ENCODE peak calls at places on chromosomes 2 and 18, in six cellular contexts. E, N, X, U, H and L are unnamed samples.

GRCh38 chr2:197279997-197280756 is 30.4 kb downstream of the ANKRD44 start:
- DNase-seq in E (no peak), N (no peak), X (peak; percentile 54), U (no peak), H (no peak), L (no peak)

GRCh38 chr2:21118302-21118920 is 5.4 kb upstream of the TDRD15 start:
- DNase-seq in E (peak; percentile 57), N (no peak), X (peak; percentile 19), U (peak; percentile 14), H (no peak), L (peak; percentile 27)

GRCh38 chr2:145316496-145316895 is 796.6 kb upstream of the ZEB2 start:
- DNase-seq in E (no peak), N (no peak), X (no peak), U (no peak), H (no peak), L (no peak)

GRCh38 chr2:29139731-29140130 is 24.5 kb downstream of the CLIP4 start:
- DNase-seq in E (no peak), N (no peak), X (no peak), U (no peak), H (no peak), L (no peak)

GRCh38 chr2:177124371-177124770 is 88.2 kb upstream of the HNRNPA3 start:
- DNase-seq in E (no peak), N (no peak), X (no peak), U (no peak), H (no peak), L (no peak)

GRCh38 chr2:144801766-144802165 is 281.8 kb upstream of the ZEB2 start:
- DNase-seq in E (no peak), N (no peak), X (peak; percentile 66), U (no peak), H (no peak), L (no peak)

GRCh38 chr18:43917487-43917886 is 640.2 kb upstream of the SYT4 start:
- DNase-seq in E (no peak), N (no peak), X (no peak), U (no peak), H (no peak), L (no peak)

GRCh38 chr2:102241616-102242260 is 54.9 kb downstream of the IL1RL2 start:
- DNase-seq in E (no peak), N (no peak), X (peak; percentile 50), U (no peak), H (no peak), L (no peak)

GRCh38 chr2:216519154-216519762 is 20.6 kb downstream of the RPL37A start:
- DNase-seq in E (peak; percentile 68), N (peak; percentile 50), X (peak; percentile 89), U (peak; percentile 31), H (no peak), L (peak; percentile 48)

GRCh38 chr2:222751821-222752719 is 80.6 kb downstream of the MOGAT1 start:
- DNase-seq in E (no peak), N (no peak), X (no peak), U (no peak), H (no peak), L (no peak)

GRCh38 chr2:219402665-219403515 is 15.2 kb upstream of the DNPEP start:
- DNase-seq in E (peak; percentile 79), N (peak; percentile 75), X (peak; percentile 92), U (peak; percentile 70), H (peak; percentile 78), L (peak; percentile 61)

GRCh38 chr2:234341332-234341985 is 155.4 kb downstream of the ARL4C start:
- DNase-seq in E (no peak), N (no peak), X (no peak), U (no peak), H (no peak), L (no peak)

GRCh38 chr2:237667891-237668290 is 40.5 kb downstream of the LRRFIP1 start:
- DNase-seq in E (no peak), N (no peak), X (no peak), U (no peak), H (no peak), L (no peak)

GRCh38 chr2:3462493-3463104 is 56.7 kb downstream of the ADI1 start:
- DNase-seq in E (peak; percentile 48), N (no peak), X (no peak), U (no peak), H (no peak), L (no peak)

GRCh38 chr18:8480506-8481328 is 128.5 kb upstream of the RAB12 start:
- DNase-seq in E (peak; percentile 36), N (peak; percentile 61), X (peak; percentile 84), U (peak; percentile 24), H (no peak), L (no peak)

GRCh38 chr2:221372156-221372870 is 199.8 kb downstream of the EPHA4 start:
- DNase-seq in E (no peak), N (no peak), X (no peak), U (no peak), H (no peak), L (no peak)

GRCh38 chr2:3823748-3824147 is 120.4 kb downstream of the DCDC2C start:
- DNase-seq in E (no peak), N (no peak), X (peak; percentile 11), U (no peak), H (no peak), L (no peak)

GRCh38 chr2:88582030-88582429 is 45.2 kb downstream of the EIF2AK3 start:
- DNase-seq in E (no peak), N (no peak), X (no peak), U (no peak), H (no peak), L (no peak)

GRCh38 chr2:227939271-227940027 is 68.0 kb downstream of the DAW1 start:
- DNase-seq in E (peak; percentile 21), N (no peak), X (peak; percentile 72), U (no peak), H (no peak), L (no peak)

GRCh38 chr2:40658917-40659316 is 207.0 kb upstream of the SLC8A1 start:
- DNase-seq in E (no peak), N (no peak), X (peak; percentile 30), U (no peak), H (no peak), L (no peak)

GRCh38 chr18:8998481-8999217 is 103.8 kb upstream of the NDUFV2 start:
- DNase-seq in E (no peak), N (no peak), X (peak; percentile 52), U (no peak), H (no peak), L (no peak)

GRCh38 chr2:110180036-110180435 is 24.8 kb downstream of the NPHP1 start:
- DNase-seq in E (no peak), N (no peak), X (no peak), U (no peak), H (no peak), L (no peak)

GRCh38 chr2:9796056-9796792 is 47.0 kb upstream of the TAF1B start:
- DNase-seq in E (no peak), N (peak; percentile 15), X (no peak), U (no peak), H (peak; percentile 17), L (no peak)

GRCh38 chr18:50610349-50610748 is 50.5 kb downstream of the MAPK4 start:
- DNase-seq in E (no peak), N (no peak), X (no peak), U (no peak), H (no peak), L (no peak)

GRCh38 chr2:226354434-226354833 is 445.2 kb downstream of the IRS1 start:
- DNase-seq in E (no peak), N (no peak), X (peak; percentile 54), U (no peak), H (no peak), L (no peak)

GRCh38 chr2:86017901-86018896 is 87.5 kb downstream of the POLR1A start:
- DNase-seq in E (no peak), N (peak; percentile 72), X (no peak), U (no peak), H (peak; percentile 63), L (peak; percentile 87)

GRCh38 chr2:238868616-238869292 is 20.9 kb downstream of the TWIST2 start:
- DNase-seq in E (no peak), N (no peak), X (peak; percentile 82), U (peak; percentile 78), H (no peak), L (peak; percentile 78)

GRCh38 chr18:8735274-8735673 is 29.9 kb downstream of the MTCL1 start:
- DNase-seq in E (no peak), N (no peak), X (no peak), U (no peak), H (no peak), L (no peak)

GRCh38 chr2:220533485-220533884 is 906.1 kb downstream of the SLC4A3 start:
- DNase-seq in E (no peak), N (no peak), X (peak; percentile 25), U (no peak), H (no peak), L (no peak)

DNA sequence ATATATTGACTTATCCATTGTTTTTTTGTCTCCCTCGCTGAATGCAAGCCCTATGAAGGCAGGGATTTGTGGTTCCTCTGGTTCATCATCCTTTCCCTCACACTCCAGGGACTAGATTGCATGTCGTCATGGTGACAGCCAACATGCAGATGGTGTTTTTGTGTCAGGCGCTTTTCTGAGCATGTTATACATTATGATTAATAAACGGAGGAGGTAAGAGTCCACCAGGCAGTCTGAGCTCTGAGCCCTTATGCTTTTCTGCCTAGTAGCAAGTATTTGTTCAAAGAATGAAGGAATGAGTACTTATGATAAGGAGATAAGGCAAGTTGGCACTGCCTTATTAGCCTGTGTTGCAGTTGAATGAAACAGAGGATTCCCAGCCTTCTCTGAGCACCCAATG is 181.6 kb downstream of the MGAT5 start:
- DNase-seq in E (no peak), N (no peak), X (no peak), U (no peak), H (no peak), L (no peak)
- H3K4me1 ChIP-seq in E (no peaks in the 10 kb centered on the region), N (no peaks in the 10 kb centered on the region), X (peaks cover 8% of the 10 kb centered on the region), U (no peaks in the 10 kb centered on the region), H (no peaks in the 10 kb centered on the region), L (no peaks in the 10 kb centered on the region)

GRCh38 chr2:136013962-136014361 is 28.5 kb upstream of the DARS1 start:
- DNase-seq in E (no peak), N (no peak), X (no peak), U (no peak), H (no peak), L (no peak)
- H3K4me1 ChIP-seq in E (peaks cover 8% of the 10 kb centered on the region), N (peaks cover 38% of the 10 kb centered on the region), X (peaks cover 10% of the 10 kb centered on the region), U (peaks cover 4% of the 10 kb centered on the region), H (no peaks in the 10 kb centered on the region), L (peaks cover 13% of the 10 kb centered on the region)

GRCh38 chr2:224404766-224405165 is 2.9 kb upstream of the FAM124B start:
- DNase-seq in E (no peak), N (no peak), X (no peak), U (no peak), H (no peak), L (no peak)

GRCh38 chr2:224405841-224406370 is 4.0 kb upstream of the FAM124B start:
- DNase-seq in E (no peak), N (no peak), X (peak; percentile 12), U (no peak), H (no peak), L (no peak)

GRCh38 chr2:224405412-224405811 is 3.5 kb upstream of the FAM124B start:
- DNase-seq in E (peak; percentile 43), N (no peak), X (no peak), U (no peak), H (no peak), L (no peak)

GRCh38 chr2:224401641-224402342 is at the start of gene FAM124B:
- DNase-seq in E (no peak), N (peak; percentile 86), X (peak; percentile 87), U (peak; percentile 80), H (peak; percentile 80), L (peak; percentile 30)

GRCh38 chr2:224403657-224404056 is 1.8 kb upstream of the FAM124B start:
- DNase-seq in E (no peak), N (no peak), X (no peak), U (no peak), H (no peak), L (no peak)
- H3K4me1 ChIP-seq in E (peaks cover 14% of the 10 kb centered on the region), N (peaks cover 8% of the 10 kb centered on the region), X (no peaks in the 10 kb centered on the region), U (no peaks in the 10 kb centered on the region), H (no peaks in the 10 kb centered on the region), L (no peaks in the 10 kb centered on the region)

GRCh38 chr2:42939411-42940206 is 147.2 kb upstream of the HAAO start:
- DNase-seq in E (no peak), N (no peak), X (no peak), U (no peak), H (peak; percentile 57), L (no peak)
- H3K4me1 ChIP-seq in E (no peaks in the 10 kb centered on the region), N (peaks cover 39% of the 10 kb centered on the region), X (peaks cover 4% of the 10 kb centered on the region), U (no peaks in the 10 kb centered on the region), H (no peaks in the 10 kb centered on the region), L (peaks cover 12% of the 10 kb centered on the region)